ENCODE peak calls at places on chromosomes 4 and X, in five cellular contexts. One of them, this sample, is unnamed.

GRCh38 chrX:134636859-134637258 is 21.4 kb downstream of the PLAC1 start:
- DNase-seq in hepatic stellate cell: no peak
- DNase-seq in body of pancreas: no peak
- DNase-seq in BJ: no peak
- DNase-seq in ACHN: no peak
- DNase-seq in this sample: no peak

GRCh38 chr4:99809326-99809725 is 7.3 kb upstream of the DAPP1 start:
- DNase-seq in BJ: no peak
- DNase-seq in body of pancreas: no peak
- DNase-seq in ACHN: no peak
- DNase-seq in hepatic stellate cell: no peak
- DNase-seq in this sample: no peak

GRCh38 chr4:98851806-98852205 is 77.1 kb downstream of the EIF4E start:
- DNase-seq in BJ: no peak
- DNase-seq in body of pancreas: no peak
- DNase-seq in hepatic stellate cell: peak; percentile 26
- DNase-seq in ACHN: no peak
- DNase-seq in this sample: no peak

GRCh38 chrX:45771560-45772340 is 571.1 kb upstream of the DIPK2B start:
- DNase-seq in body of pancreas: no peak
- DNase-seq in ACHN: peak; percentile 49
- DNase-seq in hepatic stellate cell: no peak
- DNase-seq in BJ: no peak
- DNase-seq in this sample: peak; percentile 47

GRCh38 chr4:24764305-24764704 is 31.1 kb upstream of the SOD3 start:
- DNase-seq in ACHN: no peak
- DNase-seq in hepatic stellate cell: no peak
- DNase-seq in body of pancreas: no peak
- DNase-seq in BJ: no peak
- DNase-seq in this sample: no peak

GRCh38 chrX:10685923-10686595 is 65.7 kb upstream of the MID1 start:
- DNase-seq in BJ: no peak
- DNase-seq in body of pancreas: no peak
- DNase-seq in ACHN: no peak
- DNase-seq in hepatic stellate cell: no peak
- DNase-seq in this sample: no peak

GRCh38 chr4:107913283-107913899 is 18.0 kb upstream of the CYP2U1 start:
- DNase-seq in BJ: peak; percentile 9
- DNase-seq in hepatic stellate cell: peak; percentile 13
- DNase-seq in body of pancreas: peak; percentile 33
- DNase-seq in ACHN: peak; percentile 63
- DNase-seq in this sample: no peak

GRCh38 chr4:6195602-6196319 is 4.6 kb downstream of the JAKMIP1 start:
- DNase-seq in ACHN: no peak
- DNase-seq in hepatic stellate cell: no peak
- DNase-seq in body of pancreas: no peak
- DNase-seq in BJ: no peak
- DNase-seq in this sample: no peak

GRCh38 chr4:37549003-37549402 is 137.2 kb downstream of the RELL1 start:
- DNase-seq in hepatic stellate cell: no peak
- DNase-seq in ACHN: peak; percentile 94
- DNase-seq in BJ: no peak
- DNase-seq in body of pancreas: no peak
- DNase-seq in this sample: no peak

GRCh38 chr4:73142995-73143547 is 73.6 kb upstream of the COX18 start:
- DNase-seq in ACHN: peak; percentile 6
- DNase-seq in hepatic stellate cell: no peak
- DNase-seq in BJ: no peak
- DNase-seq in body of pancreas: no peak
- DNase-seq in this sample: no peak

GRCh38 chr4:88008133-88008621 is 742 bp downstream of the PKD2 start:
- DNase-seq in ACHN: peak; percentile 53
- DNase-seq in body of pancreas: peak; percentile 28
- DNase-seq in hepatic stellate cell: peak; percentile 48
- DNase-seq in BJ: no peak
- DNase-seq in this sample: peak; percentile 27

GRCh38 chr4:2081540-2081939 is 22.4 kb downstream of the NAT8L start:
- DNase-seq in BJ: no peak
- DNase-seq in hepatic stellate cell: no peak
- DNase-seq in body of pancreas: no peak
- DNase-seq in ACHN: no peak
- DNase-seq in this sample: peak; percentile 19

GRCh38 chrX:25721564-25721963 is 416.6 kb upstream of the MAGEB18 start:
- DNase-seq in hepatic stellate cell: no peak
- DNase-seq in BJ: no peak
- DNase-seq in ACHN: peak; percentile 0
- DNase-seq in body of pancreas: no peak
- DNase-seq in this sample: no peak

GRCh38 chr4:138522366-138522765 is 280.2 kb upstream of the SLC7A11 start:
- DNase-seq in body of pancreas: no peak
- DNase-seq in ACHN: peak; percentile 17
- DNase-seq in hepatic stellate cell: no peak
- DNase-seq in BJ: no peak
- DNase-seq in this sample: no peak

GRCh38 chr4:42570221-42570620 is 86.7 kb downstream of the ATP8A1 start:
- DNase-seq in BJ: no peak
- DNase-seq in ACHN: no peak
- DNase-seq in body of pancreas: peak; percentile 64
- DNase-seq in hepatic stellate cell: no peak
- DNase-seq in this sample: peak; percentile 94

GRCh38 chr4:71006203-71006907 is 12.9 kb downstream of the DCK start:
- DNase-seq in ACHN: no peak
- DNase-seq in BJ: no peak
- DNase-seq in body of pancreas: no peak
- DNase-seq in hepatic stellate cell: no peak
- DNase-seq in this sample: no peak

This sample was measured in stomach.